ENCODE peak calls at places on chromosomes 16 and 17, in six cellular contexts. X, E, Q, F, L and I are unnamed samples.

GRCh38 chr17:4229627-4230026 is 34.2 kb downstream of the ANKFY1 start:
- DNase-seq in L (no peak), E (no peak), X (no peak), Q (no peak), F (no peak), I (no peak)

GRCh38 chr17:59846391-59847165 is 46.2 kb downstream of the TUBD1 start:
- DNase-seq in L (peak), X (peak), Q (peak), F (peak), E (peak), I (no peak)

GRCh38 chr16:87550510-87550961 is 51.8 kb upstream of the JPH3 start:
- DNase-seq in X (no peak), E (peak), L (peak), Q (no peak), F (no peak), I (peak)

GRCh38 chr17:80512233-80512632 is 32.4 kb upstream of the RPTOR start:
- DNase-seq in Q (no peak), L (no peak), F (no peak), X (no peak), E (peak), I (no peak)

GRCh38 chr17:40779181-40779909 is 3.0 kb downstream of the KRT27 start:
- DNase-seq in E (peak), Q (no peak), L (no peak), F (peak), X (no peak), I (no peak)

GRCh38 chr16:89827383-89828198 is 684 bp upstream of the SPIRE2 start:
- DNase-seq in L (peak), F (peak), Q (peak), X (no peak), E (peak), I (peak)

GRCh38 chr17:18000044-18000443 is 27.4 kb downstream of the DRC3 start:
- DNase-seq in E (no peak), X (no peak), Q (no peak), L (no peak), F (peak), I (no peak)

GRCh38 chr16:3819741-3820724 is 60.5 kb downstream of the CREBBP start:
- DNase-seq in F (no peak), L (peak), Q (peak), E (peak), X (no peak), I (no peak)

GRCh38 chr17:58227733-58228132 is 8.7 kb upstream of the MKS1 start:
- DNase-seq in X (no peak), F (no peak), Q (no peak), E (no peak), L (no peak), I (no peak)

GRCh38 chr17:37820313-37821024 is 75.6 kb upstream of the HNF1B start:
- DNase-seq in Q (no peak), X (no peak), E (no peak), F (no peak), L (no peak), I (peak)

GRCh38 chr17:64178011-64178825 is 48.3 kb upstream of the ERN1 start:
- DNase-seq in Q (no peak), E (no peak), X (no peak), F (peak), L (no peak), I (no peak)

GRCh38 chr17:50218771-50219315 is 17.4 kb upstream of the COL1A1 start:
- DNase-seq in X (no peak), F (peak), L (no peak), Q (no peak), E (peak), I (no peak)

GRCh38 chr16:2535644-2536021 is 2.2 kb upstream of the PDPK1 start:
- DNase-seq in E (peak), F (no peak), X (no peak), L (no peak), Q (no peak), I (no peak)

GRCh38 chr16:67437513-67437912 is 6.6 kb downstream of the HSD11B2 start:
- DNase-seq in E (no peak), F (no peak), L (no peak), X (no peak), Q (no peak), I (no peak)

GRCh38 chr16:9443864-9444263 is 352.4 kb downstream of the HAPSTR1 start:
- DNase-seq in L (no peak), F (no peak), Q (no peak), E (no peak), X (no peak), I (no peak)

GRCh38 chr17:73841431-73842060 is 197.3 kb upstream of the SDK2 start:
- DNase-seq in Q (no peak), F (peak), E (peak), X (no peak), L (no peak), I (peak)

GRCh38 chr16:88798772-88799455 is 4.7 kb upstream of the CDT1 start:
- DNase-seq in F (no peak), L (peak), X (no peak), E (peak), Q (no peak), I (peak)

GRCh38 chr16:17544785-17545184 is 74.0 kb upstream of the XYLT1 start:
- DNase-seq in E (peak), Q (no peak), F (no peak), X (no peak), L (peak), I (peak)

GRCh38 chr16:11696266-11697012 is 28.2 kb downstream of the SNN start:
- DNase-seq in L (no peak), E (no peak), F (no peak), Q (no peak), X (no peak), I (no peak)

GRCh38 chr16:67749436-67750078 is 30.4 kb upstream of the GFOD2 start:
- DNase-seq in Q (no peak), E (no peak), F (no peak), X (no peak), L (no peak), I (no peak)

GRCh38 chr16:66524601-66525164 is 25.2 kb downstream of the TK2 start:
- DNase-seq in Q (no peak), F (no peak), L (peak), E (no peak), X (peak), I (peak)

GRCh38 chr17:35210741-35211140 is 16.5 kb upstream of the SLC35G3 start:
- DNase-seq in E (no peak), F (no peak), X (no peak), L (no peak), Q (no peak), I (no peak)

GRCh38 chr16:22660441-22661160 is 149.9 kb downstream of the NPIPB5 start:
- DNase-seq in Q (no peak), F (no peak), E (no peak), X (no peak), L (no peak), I (no peak)

GRCh38 chr17:55093358-55093757 is 124.8 kb downstream of the STXBP4 start:
- DNase-seq in E (no peak), L (no peak), Q (no peak), X (no peak), F (no peak), I (no peak)

GRCh38 chr17:55086635-55087058 is 118.1 kb downstream of the STXBP4 start:
- DNase-seq in L (peak), Q (peak), E (peak), X (no peak), F (no peak), I (peak)

GRCh38 chr17:55089251-55089650 is 120.7 kb downstream of the STXBP4 start:
- DNase-seq in F (no peak), Q (no peak), X (no peak), E (no peak), L (no peak), I (no peak)

DNA sequence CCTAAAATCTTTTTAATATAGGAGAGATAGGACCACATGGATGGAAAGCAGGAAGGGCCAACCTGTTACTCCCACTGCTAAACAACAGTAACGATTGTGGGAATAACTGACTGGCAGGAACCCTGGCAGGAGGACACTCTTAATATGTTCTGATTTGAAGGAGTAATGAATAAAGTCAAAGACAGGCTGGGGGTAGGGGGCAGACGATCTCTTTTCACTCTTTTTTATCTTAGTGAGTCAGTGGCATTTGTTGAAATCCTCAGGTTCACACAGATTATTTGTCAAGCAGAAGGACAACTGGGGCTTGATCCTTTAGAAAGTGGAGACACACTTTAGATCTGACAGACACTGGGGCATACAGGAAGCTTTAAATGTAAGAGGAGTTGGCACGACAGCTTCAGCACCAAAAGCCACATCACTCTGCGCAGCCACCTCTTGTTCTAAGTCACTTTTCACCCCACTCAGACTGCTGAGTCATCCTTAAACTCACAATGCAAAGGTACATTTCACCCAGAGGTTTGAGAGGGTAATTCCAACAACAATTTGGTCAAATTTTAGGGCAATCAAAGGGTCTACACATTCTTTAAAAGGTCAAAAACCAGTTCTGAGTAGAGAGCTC is 121.5 kb downstream of the STXBP4 start:
- DNase-seq in Q (no peak), L (peak), F (peak), E (peak), X (peak), I (peak)
- TF ChIP-seq MYC in Q (no peak), L (no peak), F (no peak), E (no peak), X (no peak), I (no peak)

GRCh38 chr17:43832976-43833829 is at the start of gene MPP3:
- DNase-seq in E (peak), F (no peak), Q (peak), X (no peak), L (peak), I (peak)
- H3K4me3 ChIP-seq in E (peak), F (peak), Q (peak), X (no peak), L (peak), I (no peak)

DNA sequence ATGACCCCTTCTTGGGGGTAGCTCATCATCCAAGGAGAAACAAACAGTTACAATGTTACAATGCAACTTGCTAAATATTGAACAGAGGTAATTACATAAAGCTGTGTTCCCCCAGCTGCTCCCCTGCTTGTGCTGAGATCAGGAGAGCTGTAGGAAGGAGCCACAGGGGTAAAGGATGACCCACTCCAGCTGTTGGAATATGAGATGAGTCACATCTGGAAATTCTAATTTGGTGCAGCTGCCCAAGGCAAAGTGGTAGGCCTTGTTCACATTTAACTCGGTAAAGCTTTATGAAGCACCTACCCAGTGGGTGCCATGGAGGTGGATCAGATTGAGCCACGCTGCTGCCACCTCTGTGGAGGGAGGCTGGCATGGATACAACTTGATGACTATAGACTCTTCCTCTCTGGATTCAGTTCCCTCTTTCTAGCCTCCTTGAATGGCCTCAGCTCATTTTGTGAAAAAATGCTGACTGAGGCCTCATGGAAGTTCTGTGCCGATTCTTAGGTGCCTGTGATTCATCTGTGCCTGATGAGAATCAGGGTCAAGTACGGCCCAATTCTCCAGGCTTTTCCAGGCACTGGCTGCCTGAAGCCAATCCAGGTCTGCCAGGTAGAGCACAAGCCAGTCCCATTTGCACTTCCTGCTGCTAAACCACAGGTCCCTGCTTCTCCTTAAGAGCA is 7.5 kb downstream of the ZNF689 start:
- DNase-seq in F (no peak), L (no peak), X (no peak), E (no peak), Q (no peak), I (no peak)
- TF ChIP-seq MYC in F (no peak), L (no peak), X (no peak), E (no peak), Q (no peak), I (no peak)

DNA sequence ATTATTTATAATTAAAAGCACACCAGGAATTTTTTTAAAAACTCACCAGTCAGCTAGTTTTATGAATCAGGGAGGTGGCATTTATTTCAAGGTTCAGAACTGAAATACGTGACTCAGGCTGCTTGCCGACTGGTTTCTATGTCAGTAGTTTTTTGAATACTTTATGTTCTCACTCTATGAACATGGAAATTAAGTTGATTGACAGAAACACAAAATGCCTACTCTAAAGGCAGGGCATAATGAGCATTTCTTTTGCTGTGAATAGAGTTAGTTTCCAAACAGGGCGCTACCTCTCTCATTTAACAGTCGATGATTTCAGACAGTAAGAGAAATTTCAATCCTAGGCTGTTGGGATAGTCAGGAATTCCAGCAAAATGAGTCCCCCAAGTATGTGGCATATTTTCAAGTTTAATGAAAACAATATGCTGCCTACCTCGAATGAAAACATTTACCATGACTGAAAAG is 6.7 kb downstream of the HS3ST3B1 start:
- DNase-seq in F (peak), Q (no peak), L (no peak), E (no peak), X (no peak), I (no peak)
- H3K4me3 ChIP-seq in F (peak), Q (no peak), L (peak), E (no peak), X (no peak), I (no peak)

DNA sequence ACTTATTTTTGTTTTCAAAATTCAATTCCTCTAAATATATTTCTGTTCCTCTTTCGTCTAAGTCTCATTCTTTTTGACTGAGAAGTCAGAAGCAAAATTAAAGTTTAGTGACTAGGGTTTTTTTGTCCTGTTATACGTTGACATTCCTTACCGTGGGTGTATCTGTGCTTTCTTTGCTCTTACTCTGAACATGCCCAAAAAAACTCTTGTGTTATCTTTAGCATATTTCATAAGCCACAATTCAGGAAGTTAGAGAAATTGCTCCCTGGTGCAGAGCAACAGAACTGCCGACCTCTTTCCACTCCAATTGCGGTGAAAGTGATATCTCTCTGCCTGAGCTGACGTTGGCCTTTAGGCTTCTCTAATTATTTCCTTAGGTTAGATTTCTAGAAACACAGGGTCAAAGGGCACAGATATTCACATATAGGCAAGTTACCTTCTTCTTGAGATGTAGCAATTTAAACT is 65.7 kb downstream of the CENPV start:
- DNase-seq in X (peak), Q (peak), E (peak), L (peak), F (peak), I (peak)
- TF ChIP-seq MYC in X (no peak), Q (no peak), E (peak), L (no peak), F (no peak), I (peak)

DNA sequence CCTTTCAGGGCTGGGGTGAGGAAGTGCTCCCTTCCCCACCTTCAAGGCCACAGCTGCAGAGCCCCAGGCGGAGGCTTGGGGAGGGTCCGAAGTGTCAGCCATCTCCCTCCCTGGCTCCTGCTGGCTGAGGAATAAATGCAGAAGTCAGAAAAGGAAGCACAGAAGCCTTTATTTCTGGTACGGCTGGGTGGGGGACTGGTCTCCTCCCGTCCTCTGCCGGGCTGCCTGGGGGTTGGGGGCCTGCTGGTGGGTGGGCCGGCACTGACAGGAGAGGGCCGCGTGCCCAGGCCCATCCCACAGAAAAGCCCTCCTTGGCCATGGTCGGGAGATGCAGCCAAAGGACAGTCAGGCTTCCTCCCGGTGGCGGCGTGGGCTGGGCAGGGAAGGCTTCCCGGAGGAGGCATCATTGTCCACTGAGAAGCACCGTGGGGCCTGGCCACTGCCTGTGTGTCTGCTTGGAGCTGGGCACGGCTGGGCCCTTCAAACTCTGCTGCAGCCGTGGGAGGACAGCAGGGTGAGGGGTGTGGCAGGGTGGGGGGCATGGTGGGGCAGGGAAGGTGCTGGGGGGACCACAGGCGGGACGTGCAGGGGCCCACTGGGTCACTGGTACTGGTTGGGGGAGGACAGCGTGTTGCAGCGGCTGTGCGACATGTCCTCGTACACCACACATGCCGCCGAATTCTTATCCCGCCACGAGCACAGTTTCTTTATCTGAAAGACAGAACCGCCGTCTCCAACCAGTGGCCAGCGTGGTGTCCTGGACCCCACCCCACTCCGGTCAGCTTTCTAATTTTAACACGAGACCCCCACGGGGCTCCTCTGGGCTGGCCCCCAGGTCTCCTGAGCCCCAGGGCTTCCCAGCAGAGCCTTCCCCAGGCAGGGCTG is 2.4 kb downstream of the CD7 start:
- DNase-seq in Q (no peak), L (peak), X (no peak), F (no peak), E (no peak), I (peak)
- H3K4me3 ChIP-seq in Q (no peak), L (no peak), X (no peak), F (no peak), E (no peak), I (no peak)